ENCODE peak calls at places on chromosomes 1 and 21, in seven cellular contexts. F is GM12878, H is HepG2, N is K562, Z is H1, O is SK-N-SH, J is HCT116. L is an unnamed sample.

GRCh38 chr1:29200905-29201594 is 19.4 kb upstream of the SRSF4 start:
- DNase-seq in N (no peak), Z (no peak), H (no peak), J (no peak), O (no peak), F (no peak), L (no peak)

GRCh38 chr1:83905315-83905907 is 93.5 kb downstream of the TTLL7 start:
- DNase-seq in O (peak), F (no peak), H (no peak), J (no peak), N (peak), Z (no peak), L (no peak)

GRCh38 chr1:233289676-233290075 is 5.8 kb downstream of the PCNX2 start:
- DNase-seq in Z (peak), H (no peak), J (no peak), N (no peak), F (no peak), O (no peak), L (no peak)

GRCh38 chr1:162310337-162310736 is 66.3 kb downstream of the SPATA46 start:
- DNase-seq in H (no peak), J (no peak), O (no peak), Z (no peak), N (no peak), F (no peak), L (peak)

GRCh38 chr1:228977741-228978140 is 242.5 kb downstream of the RHOU start:
- DNase-seq in O (no peak), H (no peak), F (no peak), Z (no peak), N (no peak), J (no peak), L (no peak)

GRCh38 chr1:239718997-239719628 is 332.7 kb downstream of the CHRM3 start:
- DNase-seq in H (no peak), N (no peak), O (no peak), J (no peak), F (no peak), Z (no peak), L (no peak)

GRCh38 chr1:76635784-76636183 is 231.5 kb upstream of the ST6GALNAC5 start:
- DNase-seq in Z (no peak), J (no peak), O (no peak), N (no peak), H (no peak), F (no peak), L (no peak)

GRCh38 chr1:16677552-16678423 is 11.0 kb upstream of the RNU1-3 start:
- DNase-seq in F (peak), H (peak), N (peak), O (peak), Z (no peak), J (peak), L (peak)

GRCh38 chr1:36091141-36091540 is 2.4 kb downstream of the ADPRS start:
- DNase-seq in F (no peak), H (no peak), N (no peak), O (no peak), J (no peak), Z (no peak), L (no peak)

GRCh38 chr1:154736840-154737239 is 128.9 kb upstream of the ADAR start:
- DNase-seq in N (no peak), J (no peak), F (no peak), Z (no peak), O (no peak), H (no peak), L (no peak)

GRCh38 chr1:43545686-43546387 is 15.2 kb downstream of the PTPRF start:
- DNase-seq in O (peak), F (no peak), H (peak), J (no peak), Z (no peak), N (peak), L (no peak)

GRCh38 chr1:186730951-186731350 is 50.7 kb upstream of the PTGS2 start:
- DNase-seq in Z (no peak), F (no peak), J (no peak), N (no peak), H (no peak), O (no peak), L (no peak)

GRCh38 chr1:237938553-237938952 is 47.8 kb upstream of the ZP4 start:
- DNase-seq in H (no peak), N (peak), J (no peak), O (no peak), Z (peak), F (no peak), L (no peak)

GRCh38 chr1:206421616-206422355 is 48.5 kb upstream of the IKBKE start:
- DNase-seq in N (no peak), Z (no peak), H (no peak), O (no peak), F (no peak), J (no peak), L (no peak)

GRCh38 chr1:223017291-223017690 is 125.8 kb downstream of the TLR5 start:
- DNase-seq in H (no peak), N (no peak), J (no peak), Z (no peak), O (no peak), F (no peak), L (no peak)

GRCh38 chr1:40936878-40937484 is 42.5 kb upstream of the CTPS1 start:
- DNase-seq in N (no peak), O (no peak), F (no peak), H (no peak), Z (no peak), J (no peak), L (no peak)

GRCh38 chr1:29197590-29197924 is 15.9 kb upstream of the SRSF4 start:
- DNase-seq in Z (no peak), J (peak), H (peak), O (peak), F (no peak), N (peak), L (no peak)

GRCh38 chr21:42361286-42361685 is 5.0 kb downstream of the TFF1 start:
- DNase-seq in N (no peak), F (no peak), H (no peak), O (no peak), Z (no peak), J (no peak), L (no peak)

GRCh38 chr1:61104213-61104612 is 21.9 kb downstream of the NFIA start:
- DNase-seq in H (no peak), F (no peak), N (no peak), J (no peak), O (no peak), Z (no peak), L (no peak)

GRCh38 chr1:193240609-193241008 is 54.2 kb upstream of the B3GALT2 start:
- DNase-seq in F (no peak), O (no peak), H (no peak), J (no peak), Z (no peak), N (no peak), L (no peak)

GRCh38 chr1:218775476-218776170 is 398.1 kb upstream of the LYPLAL1 start:
- DNase-seq in F (no peak), N (no peak), Z (no peak), H (no peak), J (no peak), O (peak), L (no peak)

GRCh38 chr1:77394166-77394565 is 112.3 kb downstream of the AK5 start:
- DNase-seq in H (no peak), F (no peak), Z (no peak), O (no peak), N (no peak), J (no peak), L (no peak)

GRCh38 chr1:40362699-40363098 is 10.8 kb upstream of the SMAP2 start:
- DNase-seq in J (no peak), Z (no peak), O (no peak), N (no peak), H (no peak), F (no peak), L (no peak)

GRCh38 chr1:1671365-1672119 is 12.7 kb upstream of the CDK11B start:
- DNase-seq in Z (no peak), O (peak), J (no peak), N (peak), H (no peak), F (no peak), L (no peak)

GRCh38 chr1:212637902-212638301 is 29.3 kb downstream of the ATF3 start:
- DNase-seq in O (no peak), N (no peak), J (no peak), Z (no peak), F (no peak), H (no peak), L (no peak)

GRCh38 chr1:33358771-33359503 is 38.0 kb upstream of the A3GALT2 start:
- DNase-seq in N (no peak), Z (no peak), O (no peak), H (no peak), J (no peak), F (no peak), L (no peak)

GRCh38 chr1:235160395-235160964 is 570 bp downstream of the RBM34 start:
- DNase-seq in H (peak), F (no peak), Z (no peak), O (no peak), J (peak), N (no peak), L (no peak)

GRCh38 chr1:1775364-1776226 is 2.7 kb downstream of the NADK start:
- DNase-seq in N (no peak), Z (no peak), J (no peak), H (no peak), F (no peak), O (no peak), L (no peak)

GRCh38 chr21:37751268-37751975 is 164.8 kb downstream of the KCNJ6 start:
- DNase-seq in J (no peak), O (no peak), H (peak), Z (no peak), N (no peak), F (no peak), L (no peak)

GRCh38 chr1:110697606-110698005 is 22.9 kb upstream of the KCNA3 start:
- DNase-seq in F (no peak), N (no peak), H (no peak), O (no peak), Z (no peak), J (no peak), L (no peak)

GRCh38 chr21:29318354-29318753 is 19.6 kb downstream of the BACH1 start:
- DNase-seq in N (no peak), H (no peak), Z (no peak), O (no peak), F (no peak), J (no peak), L (no peak)

GRCh38 chr1:3716351-3716750 is 35.9 kb upstream of the CCDC27 start:
- DNase-seq in O (peak), Z (no peak), H (no peak), N (no peak), J (no peak), F (no peak), L (no peak)

GRCh38 chr1:157363660-157364140 is 188.6 kb downstream of the FCRL5 start:
- DNase-seq in F (peak), O (peak), N (peak), J (peak), H (peak), Z (peak), L (no peak)

GRCh38 chr21:23951251-23951650 is 1656.0 kb downstream of the MRPL39 start:
- DNase-seq in O (no peak), F (no peak), H (no peak), J (no peak), N (no peak), Z (no peak), L (no peak)

GRCh38 chr1:27589841-27590426 is 14.0 kb downstream of the AHDC1 start:
- DNase-seq in N (no peak), H (no peak), Z (no peak), F (no peak), J (no peak), O (peak), L (no peak)

DNA sequence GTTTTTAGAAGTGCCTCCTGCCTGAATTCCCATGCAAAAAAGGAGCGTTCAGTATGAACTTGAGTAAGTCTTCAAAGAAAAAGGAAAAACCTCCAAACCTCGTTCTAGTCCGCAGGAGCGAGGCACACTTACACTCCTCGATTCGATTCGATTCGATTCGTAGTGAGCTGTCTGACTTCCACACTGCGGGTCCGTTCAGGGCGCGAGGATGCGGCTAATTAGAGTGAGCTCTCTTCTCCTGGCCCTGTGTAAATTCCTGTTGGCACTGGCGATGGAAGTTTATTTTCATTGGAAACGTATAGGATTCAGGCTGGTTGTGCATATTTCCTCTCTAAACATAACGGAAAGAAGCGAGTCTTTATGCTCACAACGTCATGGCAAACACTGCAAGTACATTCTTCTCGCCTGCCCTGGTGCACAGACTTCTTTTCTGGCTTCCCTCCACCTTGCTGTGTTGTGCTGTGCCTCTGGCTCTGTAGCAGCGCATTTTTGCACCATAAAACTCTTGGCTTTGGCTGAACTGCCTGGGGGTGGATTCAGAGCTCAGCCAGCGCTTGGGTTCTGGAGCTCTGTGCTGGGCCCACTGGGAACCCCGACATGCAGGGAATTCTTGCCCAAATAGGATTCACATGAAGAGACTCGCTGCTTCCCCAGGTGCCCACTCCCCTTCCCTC is 2.7 kb downstream of the HUNK start:
- DNase-seq in J (no peak), Z (no peak), F (no peak), O (no peak), N (no peak), H (no peak), L (no peak)
- H3K4me3 ChIP-seq in J (no peak), Z (no peak), F (no peak), O (no peak), N (no peak), H (no peak), L (no peak)

DNA sequence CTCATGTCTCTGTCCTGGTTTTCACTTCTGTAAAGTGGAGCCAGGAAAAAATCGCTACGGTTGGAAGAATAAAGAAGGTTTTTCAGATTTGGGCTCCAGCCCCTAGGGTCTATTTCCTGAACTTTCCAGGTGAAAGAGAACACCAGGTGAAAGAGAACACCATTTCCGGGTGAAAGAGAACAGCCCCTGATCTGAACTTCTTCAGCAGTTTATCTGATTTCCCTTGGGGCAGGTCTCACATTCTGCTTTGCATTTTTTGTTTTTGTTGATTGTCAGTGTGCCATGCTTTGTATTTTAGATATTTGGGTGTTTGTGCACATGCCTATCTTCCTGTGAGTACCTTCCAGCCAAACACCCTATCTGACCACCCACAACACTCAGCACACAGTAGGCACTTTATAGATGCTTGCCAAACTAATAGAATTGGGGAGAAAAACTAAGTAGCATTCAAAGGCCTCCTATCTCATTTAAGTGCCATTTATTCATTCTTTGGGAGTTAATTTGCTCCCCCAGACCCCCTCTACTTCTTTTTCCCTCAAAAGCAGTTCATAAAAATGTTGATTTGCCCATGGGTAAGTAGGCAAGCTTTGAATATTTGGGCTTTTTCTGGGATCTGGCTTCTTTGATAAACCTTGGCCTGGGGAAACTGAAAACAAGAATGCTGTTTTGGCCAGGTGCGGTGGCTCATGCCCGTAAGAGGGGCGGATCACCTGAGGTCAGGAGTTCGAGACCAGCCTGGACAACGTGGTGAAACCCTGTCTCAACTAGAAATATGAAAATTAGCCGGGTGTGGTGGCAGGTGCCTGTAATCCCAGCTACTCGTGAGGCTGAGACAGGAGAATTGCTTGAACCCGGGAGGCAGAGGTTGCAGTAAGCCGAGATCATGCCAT is 2.2 kb downstream of the NAV1 start:
- DNase-seq in Z (no peak), H (no peak), F (no peak), O (no peak), J (no peak), N (no peak), L (no peak)
- H3K9ac ChIP-seq in Z (no peak), H (no peak), F (no peak), O (peak), J (no peak), N (no peak), L (peak)

GRCh38 chr1:15159166-15159555 is 5.6 kb downstream of the TMEM51 start:
- DNase-seq in Z (no peak), O (no peak), J (no peak), H (no peak), F (no peak), N (no peak), L (no peak)
- TF ChIP-seq POLR2AphosphoS5 in Z (no peak), O (no peak), J (no peak), H (no peak), F (no peak), N (no peak), L (no peak)

GRCh38 chr1:155974208-155975165 is 3.9 kb downstream of the ARHGEF2 start:
- DNase-seq in J (no peak), Z (no peak), N (no peak), O (no peak), H (no peak), F (no peak), L (no peak)

GRCh38 chr1:155976062-155976912 is 2.1 kb downstream of the ARHGEF2 start:
- DNase-seq in J (no peak), H (no peak), F (no peak), Z (no peak), O (peak), N (peak), L (peak)

GRCh38 chr1:155975375-155976061 is 2.8 kb downstream of the ARHGEF2 start:
- DNase-seq in N (no peak), H (no peak), F (no peak), J (no peak), O (no peak), Z (no peak), L (no peak)

GRCh38 chr1:155971910-155972809 is 6.2 kb downstream of the ARHGEF2 start:
- DNase-seq in J (no peak), Z (no peak), H (no peak), F (no peak), N (no peak), O (no peak), L (no peak)

GRCh38 chr1:155973723-155974122 is 4.6 kb downstream of the ARHGEF2 start:
- DNase-seq in J (no peak), H (no peak), O (no peak), Z (no peak), F (no peak), N (no peak), L (no peak)
- H3K4me3 ChIP-seq in J (no peak), H (no peak), O (no peak), Z (no peak), F (peak), N (no peak), L (no peak)

GRCh38 chr1:63914241-63914640 is 140.4 kb downstream of the ROR1 start:
- DNase-seq in F (no peak), Z (no peak), N (no peak), O (no peak), H (no peak), J (no peak), L (peak)

GRCh38 chr1:63913533-63913932 is 139.7 kb downstream of the ROR1 start:
- DNase-seq in Z (no peak), O (no peak), F (no peak), N (no peak), H (no peak), J (no peak), L (no peak)

GRCh38 chr1:63916485-63917360 is 142.9 kb downstream of the ROR1 start:
- DNase-seq in Z (no peak), H (no peak), O (no peak), J (no peak), F (no peak), N (no peak), L (no peak)

GRCh38 chr1:63914706-63915105 is 140.9 kb downstream of the ROR1 start:
- DNase-seq in O (no peak), N (no peak), Z (no peak), J (no peak), H (no peak), F (no peak), L (no peak)

GRCh38 chr1:63915121-63915520 is 141.3 kb downstream of the ROR1 start:
- DNase-seq in H (peak), J (no peak), O (peak), N (no peak), F (no peak), Z (no peak), L (no peak)
- H3K9ac ChIP-seq in H (no peak), J (no peak), O (no peak), N (no peak), F (no peak), Z (no peak), L (no peak)

DNA sequence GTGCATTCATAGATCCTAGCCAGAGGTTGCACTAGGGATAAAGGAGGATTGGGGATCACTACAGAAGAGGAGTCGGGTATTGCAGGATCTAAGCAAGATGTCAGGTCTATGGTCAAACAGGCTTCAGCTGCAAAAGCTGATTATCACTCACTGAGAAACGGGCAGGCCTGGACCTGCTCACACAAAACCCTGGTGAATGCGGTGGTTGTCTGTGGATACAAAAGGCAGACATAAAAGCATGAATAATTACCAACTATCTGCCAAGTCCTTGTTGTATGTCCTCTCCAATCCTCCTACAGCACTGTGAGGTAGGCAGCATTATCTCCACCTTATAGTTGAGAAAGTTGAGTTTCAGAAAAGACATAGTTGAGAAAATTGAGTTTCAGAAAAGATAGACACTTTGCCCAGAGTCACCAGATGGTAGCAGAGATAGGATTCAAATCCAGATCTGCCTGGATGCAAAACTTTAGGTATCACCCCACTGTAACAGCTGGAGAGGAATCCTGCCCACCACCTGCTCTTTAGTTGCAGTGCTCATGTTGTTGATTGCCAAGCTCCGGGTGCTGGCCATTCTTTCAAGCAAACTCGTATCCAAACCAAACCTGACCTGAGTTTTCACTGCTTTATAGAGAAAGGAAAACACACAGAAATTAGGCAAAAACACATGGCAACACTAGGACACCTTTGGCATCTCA is 49.6 kb upstream of the HOOK1 start:
- DNase-seq in H (no peak), O (no peak), F (no peak), N (no peak), Z (no peak), J (no peak), L (no peak)
- TF ChIP-seq POLR2AphosphoS5 in H (no peak), O (no peak), F (no peak), N (no peak), Z (no peak), J (no peak), L (no peak)

GRCh38 chr1:158931055-158931737 is at the start of gene PYHIN1:
- DNase-seq in N (no peak), Z (no peak), H (no peak), J (no peak), F (no peak), O (no peak), L (no peak)
- H3K4me3 ChIP-seq in N (no peak), Z (no peak), H (no peak), J (no peak), F (no peak), O (no peak), L (no peak)

L was measured in SK-N-MC.